ENCODE peak calls at places on chromosomes 5 and 9, in nine cellular contexts. N, X, A, P, B, E, Q, W and R are unnamed samples.

GRCh38 chr9:35605336-35606137 is 475 bp downstream of the TESK1 start:
- DNase-seq in P (peak; percentile 52), A (peak; percentile 41), W (no peak), X (peak; percentile 9), E (peak; percentile 5), B (peak; percentile 65), Q (no peak), N (no peak), R (no peak)

GRCh38 chr5:111513175-111513520 is 813 bp upstream of the STARD4 start:
- DNase-seq in A (no peak), W (no peak), P (no peak), E (no peak), Q (no peak), N (no peak), X (no peak), B (no peak), R (no peak)

GRCh38 chr5:147344861-147345260 is 110.0 kb downstream of the STK32A start:
- DNase-seq in X (no peak), W (no peak), P (no peak), N (no peak), E (no peak), Q (no peak), A (no peak), B (no peak), R (no peak)

GRCh38 chr9:133707761-133708122 is 30.4 kb downstream of the SARDH start:
- DNase-seq in B (no peak), W (no peak), N (no peak), P (no peak), A (no peak), Q (no peak), E (no peak), X (no peak), R (no peak)

GRCh38 chr5:58240286-58240685 is 219.6 kb downstream of the PLK2 start:
- DNase-seq in P (no peak), B (no peak), N (peak; percentile 42), E (peak; percentile 79), A (no peak), X (peak; percentile 78), Q (peak; percentile 23), W (peak; percentile 64), R (no peak)

GRCh38 chr5:122333564-122333963 is 21.5 kb downstream of the SNCAIP start:
- DNase-seq in Q (no peak), A (no peak), N (peak; percentile 35), X (no peak), E (no peak), W (no peak), B (no peak), P (no peak), R (no peak)

GRCh38 chr9:135815433-135816178 is 91.7 kb downstream of the CAMSAP1 start:
- DNase-seq in Q (no peak), P (no peak), A (no peak), X (peak; percentile 34), B (no peak), E (no peak), N (no peak), W (no peak), R (no peak)

GRCh38 chr5:39465843-39466242 is 41.1 kb upstream of the DAB2 start:
- DNase-seq in N (no peak), B (no peak), Q (no peak), X (no peak), E (no peak), A (no peak), W (no peak), P (no peak), R (no peak)

GRCh38 chr5:16784843-16785791 is 151.0 kb downstream of the MYO10 start:
- DNase-seq in B (no peak), N (no peak), Q (no peak), A (no peak), X (peak; percentile 26), P (no peak), E (peak; percentile 20), W (no peak), R (peak; percentile 70)

GRCh38 chr9:31587176-31587575 is 797.3 kb upstream of the ACO1 start:
- DNase-seq in X (no peak), W (no peak), P (no peak), N (no peak), A (no peak), B (no peak), Q (no peak), E (no peak), R (no peak)

GRCh38 chr5:122694884-122695283 is 80.0 kb upstream of the SNX2 start:
- DNase-seq in W (peak; percentile 2), X (no peak), E (no peak), A (no peak), N (peak; percentile 6), B (no peak), Q (no peak), P (no peak), R (no peak)

GRCh38 chr9:117074782-117075510 is 339.9 kb downstream of the ASTN2 start:
- DNase-seq in E (no peak), B (no peak), N (no peak), P (no peak), X (no peak), A (no peak), W (no peak), Q (no peak), R (no peak)

GRCh38 chr9:33166263-33167083 is 663 bp downstream of the B4GALT1 start:
- DNase-seq in E (peak; percentile 54), X (peak; percentile 32), B (no peak), A (peak; percentile 78), Q (no peak), W (no peak), N (peak; percentile 59), P (peak; percentile 72), R (no peak)

GRCh38 chr5:120779674-120780073 is 315.6 kb downstream of the PRR16 start:
- DNase-seq in W (peak; percentile 74), B (no peak), P (no peak), E (peak; percentile 34), A (no peak), N (no peak), Q (no peak), X (no peak), R (no peak)
- H3K4me3 ChIP-seq in W (peak overlapping the region; percentile 48), B (no peak overlapping the region), P (no peak overlapping the region), E (no peak overlapping the region), A (no peak overlapping the region), N (no peak overlapping the region), Q (no peak overlapping the region), X (no peak overlapping the region), R (no peak overlapping the region)

GRCh38 chr9:88388886-88389617 is 808 bp downstream of the SPIN1 start:
- DNase-seq in Q (no peak), B (peak; percentile 61), P (peak; percentile 85), X (peak; percentile 70), N (peak; percentile 76), E (peak; percentile 76), A (peak; percentile 76), W (peak; percentile 72), R (no peak)
- TF ChIP-seq CTCF in Q (no peak), B (no peak), P (no peak), X (peak; percentile 6), N (no peak), E (no peak), A (no peak), W (no peak), R (no peak)

GRCh38 chr5:178359738-178360137 is 127.1 kb upstream of the PHYKPL start:
- DNase-seq in A (no peak), Q (no peak), B (no peak), E (no peak), N (no peak), P (no peak), W (no peak), X (no peak), R (no peak)
- H3K4me3 ChIP-seq in A (no peak overlapping the region), Q (no peak overlapping the region), B (no peak overlapping the region), E (no peak overlapping the region), N (no peak overlapping the region), P (no peak overlapping the region), W (no peak overlapping the region), X (no peak overlapping the region), R (no peak overlapping the region)

GRCh38 chr9:69223605-69224004 is 49.5 kb downstream of the TJP2 start:
- DNase-seq in N (peak; percentile 77), X (peak; percentile 83), E (peak; percentile 73), A (peak; percentile 49), Q (peak; percentile 47), W (peak; percentile 68), B (no peak), P (peak; percentile 62), R (peak; percentile 82)
- TF ChIP-seq CTCF in N (peak; percentile 90), X (peak; percentile 93), E (peak; percentile 87), A (peak; percentile 53), Q (peak; percentile 83), W (peak; percentile 80), B (no peak), P (peak; percentile 58), R (peak; percentile 93)